ENCODE peak calls at places on chromosomes 11 and 22, in four cellular contexts. S is EL, P is NCI-H460, Z is SHP77 treated with DMSO at 0.1 percent for 48 hours. W is an unnamed sample.

GRCh38 chr11:57179701-57180100 is 2.1 kb upstream of the LRRC55 start:
- DNase-seq in P (no peak), S (no peak), Z (no peak), W (no peak)

GRCh38 chr11:19441752-19442553 is 201.2 kb upstream of the E2F8 start:
- DNase-seq in P (peak), Z (no peak), S (peak), W (peak)

GRCh38 chr11:123314972-123315371 is 115.1 kb upstream of the GRAMD1B start:
- DNase-seq in P (no peak), S (no peak), Z (no peak), W (no peak)

GRCh38 chr11:64728757-64729365 is 5.9 kb upstream of the NRXN2 start:
- DNase-seq in P (no peak), Z (no peak), S (no peak), W (no peak)

GRCh38 chr11:27291302-27291889 is 71.6 kb downstream of the CCDC34 start:
- DNase-seq in P (no peak), Z (no peak), S (no peak), W (peak)

GRCh38 chr11:62125881-62126280 is 2.1 kb downstream of the INCENP start:
- DNase-seq in P (no peak), S (no peak), Z (no peak), W (no peak)

GRCh38 chr11:128208329-128209220 is 378.8 kb downstream of the ETS1 start:
- DNase-seq in P (peak), S (peak), Z (no peak), W (peak)

GRCh38 chr11:34354782-34355181 is 3.0 kb downstream of the ABTB2 start:
- DNase-seq in S (peak), P (no peak), Z (no peak), W (peak)

GRCh38 chr22:45678961-45679912 is 7.6 kb downstream of the ATXN10 start:
- DNase-seq in Z (no peak), P (no peak), S (peak), W (peak)

GRCh38 chr11:92765965-92766371 is 203.5 kb upstream of the MTNR1B start:
- DNase-seq in Z (no peak), P (no peak), S (peak), W (peak)

GRCh38 chr11:101617735-101618332 is 34.0 kb upstream of the TRPC6 start:
- DNase-seq in S (peak), P (no peak), Z (no peak), W (peak)

GRCh38 chr22:24408630-24409029 is 18.8 kb upstream of the ADORA2A start:
- DNase-seq in S (no peak), Z (no peak), P (no peak), W (no peak)

GRCh38 chr11:134565343-134565891 is 153.4 kb upstream of the B3GAT1 start:
- DNase-seq in S (no peak), Z (no peak), P (no peak), W (no peak)

GRCh38 chr11:47566166-47566546 is 757 bp downstream of the PTPMT1 start:
- DNase-seq in Z (no peak), S (peak), P (no peak), W (no peak)

GRCh38 chr22:38258895-38259294 is 13.9 kb downstream of the TMEM184B start:
- DNase-seq in S (no peak), Z (no peak), P (no peak), W (no peak)

GRCh38 chr11:120332822-120333716 is 3.1 kb upstream of the ARHGEF12 start:
- DNase-seq in S (peak), P (no peak), Z (no peak), W (no peak)

GRCh38 chr11:1475841-1476240 is 10.7 kb downstream of the MOB2 start:
- DNase-seq in Z (no peak), P (no peak), S (no peak), W (no peak)

GRCh38 chr22:23906641-23907040 is 12.5 kb downstream of the MIF start:
- DNase-seq in P (no peak), S (no peak), Z (no peak), W (no peak)

GRCh38 chr22:43262990-43263644 is 76.2 kb upstream of the TTLL12 start:
- DNase-seq in Z (no peak), S (no peak), P (no peak), W (no peak)

GRCh38 chr11:9078113-9079041 is 13.0 kb downstream of the SCUBE2 start:
- DNase-seq in P (no peak), Z (no peak), S (no peak), W (no peak)

GRCh38 chr11:20357150-20357549 is 6.4 kb upstream of the HTATIP2 start:
- DNase-seq in P (no peak), Z (no peak), S (no peak), W (no peak)

GRCh38 chr11:6298605-6299004 is 21.7 kb downstream of the CAVIN3 start:
- DNase-seq in S (peak), P (peak), Z (peak), W (peak)

GRCh38 chr11:45146072-45147016 is at the start of gene PRDM11:
- DNase-seq in S (peak), P (peak), Z (no peak), W (peak)

GRCh38 chr11:78576549-78577097 is 2.0 kb upstream of the NARS2 start:
- DNase-seq in Z (peak), S (no peak), P (no peak), W (no peak)

GRCh38 chr11:44467413-44467812 is 98.0 kb upstream of the CD82 start:
- DNase-seq in P (no peak), S (no peak), Z (no peak), W (no peak)

GRCh38 chr11:36361901-36362391 is 65.9 kb downstream of the PRR5L start:
- DNase-seq in S (peak), P (peak), Z (no peak), W (peak)

GRCh38 chr22:33274214-33274828 is 216.1 kb upstream of the SYN3 start:
- DNase-seq in P (peak), S (no peak), Z (no peak), W (no peak)

GRCh38 chr11:114158886-114159285 is 99.4 kb downstream of the ZBTB16 start:
- DNase-seq in S (no peak), P (no peak), Z (no peak), W (no peak)

GRCh38 chr22:38792833-38793232 is 1.1 kb downstream of the DNAL4 start:
- DNase-seq in S (peak), Z (no peak), P (no peak), W (peak)

GRCh38 chr22:25930710-25931353 is 188.8 kb downstream of the MYO18B start:
- DNase-seq in Z (peak), P (no peak), S (no peak), W (no peak)

GRCh38 chr11:83572521-83572920 is 286.4 kb upstream of the CCDC90B start:
- DNase-seq in S (no peak), Z (no peak), P (no peak), W (no peak)

GRCh38 chr11:108672113-108672512 is 7.2 kb downstream of the DDX10 start:
- DNase-seq in Z (no peak), S (peak), P (no peak), W (peak)

GRCh38 chr11:40188848-40189247 is 1270.6 kb downstream of the LRRC4C start:
- DNase-seq in S (no peak), Z (peak), P (no peak), W (no peak)

GRCh38 chr11:72100462-72100861 is 2.6 kb downstream of the LAMTOR1 start:
- DNase-seq in S (no peak), Z (no peak), P (no peak), W (no peak)

GRCh38 chr11:12274056-12274455 is 103.3 kb upstream of the PARVA start:
- DNase-seq in S (no peak), Z (no peak), P (no peak), W (no peak)

GRCh38 chr11:78399136-78399535 is 18.5 kb downstream of the GAB2 start:
- DNase-seq in S (no peak), Z (no peak), P (no peak), W (no peak)

GRCh38 chr11:107050126-107050525 is 31.9 kb upstream of the GUCY1A2 start:
- DNase-seq in S (peak), Z (no peak), P (no peak), W (no peak)

GRCh38 chr11:36352919-36353318 is 56.8 kb downstream of the PRR5L start:
- DNase-seq in Z (no peak), S (no peak), P (no peak), W (no peak)

GRCh38 chr11:850777-851762 is 8.4 kb downstream of the TSPAN4 start:
- DNase-seq in P (no peak), S (no peak), Z (no peak), W (no peak)

W was measured in A172.